ENCODE peak calls at places on chromosomes 13 and 19, in four cellular contexts. K is DND-41, L is GM23338, U is breast epithelium. F is an unnamed sample. For H3K4me1, the result is how much of the 10 kb centered on the place peaks cover.

GRCh38 chr13:51827254-51827653 is 17.7 kb downstream of the TMEM272 start:
- DNase-seq in K (no peak), U (no peak), L (no peak), F (no peak)

GRCh38 chr13:73967397-73968165 is 166.6 kb downstream of the KLF12 start:
- DNase-seq in L (no peak), K (no peak), U (no peak), F (no peak)

GRCh38 chr13:76884167-76884566 is 2.0 kb downstream of the KCTD12 start:
- DNase-seq in K (no peak), L (peak), U (peak), F (no peak)

GRCh38 chr13:106846571-106846970 is 278.6 kb upstream of the ARGLU1 start:
- DNase-seq in K (no peak), L (no peak), U (no peak), F (no peak)

GRCh38 chr19:38024991-38025716 is 118.1 kb downstream of the SIPA1L3 start:
- DNase-seq in L (peak), U (no peak), K (no peak), F (no peak)

GRCh38 chr13:50650936-50651638 is 192.4 kb downstream of the DLEU7 start:
- DNase-seq in L (no peak), K (peak), U (no peak), F (no peak)

GRCh38 chr19:6264077-6264445 is 15.7 kb downstream of the MLLT1 start:
- DNase-seq in K (no peak), U (no peak), L (no peak), F (no peak)

GRCh38 chr19:39602224-39602623 is at the start of gene LGALS13:
- DNase-seq in U (no peak), L (no peak), K (no peak), F (no peak)

GRCh38 chr13:28000567-28000966 is 12.1 kb upstream of the URAD start:
- DNase-seq in U (no peak), L (peak), K (no peak), F (no peak)

GRCh38 chr19:34786236-34786635 is 13.2 kb upstream of the ZNF599 start:
- DNase-seq in L (no peak), K (no peak), U (no peak), F (no peak)

GRCh38 chr13:97749174-97749573 is 204.3 kb upstream of the IPO5 start:
- DNase-seq in L (peak), K (no peak), U (no peak), F (no peak)

GRCh38 chr19:8638078-8638619 is 7.7 kb downstream of the NFILZ start:
- DNase-seq in K (no peak), U (no peak), L (no peak), F (no peak)

GRCh38 chr13:44719857-44720671 is 143.9 kb upstream of the TSC22D1 start:
- DNase-seq in U (peak), K (no peak), L (no peak), F (no peak)

GRCh38 chr19:35740108-35740422 is 2.2 kb downstream of the IGFLR1 start:
- DNase-seq in U (no peak), L (no peak), K (no peak), F (no peak)

GRCh38 chr13:59398661-59399060 is 765.1 kb downstream of the DIAPH3 start:
- DNase-seq in K (no peak), U (no peak), L (no peak), F (no peak)

GRCh38 chr13:72204291-72204690 is 337.3 kb upstream of the DACH1 start:
- DNase-seq in U (no peak), L (no peak), K (no peak), F (no peak)

GRCh38 chr13:113445791-113446487 is 7.3 kb downstream of the ADPRHL1 start:
- DNase-seq in L (no peak), K (peak), U (no peak), F (no peak)

GRCh38 chr13:34174671-34175145 is 356.8 kb downstream of the RFC3 start:
- DNase-seq in L (no peak), U (no peak), K (no peak), F (no peak)

GRCh38 chr19:53333071-53333465 is 481 bp upstream of the ZNF845 start:
- DNase-seq in U (peak), K (peak), L (peak), F (no peak)

GRCh38 chr19:5142725-5143097 is 173.8 kb downstream of the KDM4B start:
- DNase-seq in U (no peak), L (no peak), K (no peak), F (no peak)

GRCh38 chr13:25037057-25037813 is 58.7 kb upstream of the PABPC3 start:
- DNase-seq in L (peak), K (peak), U (no peak), F (no peak)

GRCh38 chr19:12984683-12985048 is 10.6 kb upstream of the NFIX start:
- DNase-seq in L (no peak), K (peak), U (no peak), F (no peak)

GRCh38 chr13:48236528-48237353 is 3.7 kb downstream of the ITM2B start:
- DNase-seq in K (no peak), L (no peak), U (no peak), F (no peak)

GRCh38 chr19:16496613-16496983 is 404 bp downstream of the C19orf44 start:
- DNase-seq in L (peak), U (no peak), K (no peak), F (no peak)

GRCh38 chr13:76886005-76886291 is 257 bp downstream of the KCTD12 start:
- DNase-seq in K (no peak), U (no peak), L (no peak), F (no peak)

GRCh38 chr13:48976677-48977625 is 1.2 kb downstream of the FNDC3A start:
- DNase-seq in L (no peak), K (no peak), U (no peak), F (no peak)

GRCh38 chr13:113408562-113408961 is 44.6 kb upstream of the GRTP1 start:
- DNase-seq in K (no peak), U (no peak), L (no peak), F (no peak)

DNA sequence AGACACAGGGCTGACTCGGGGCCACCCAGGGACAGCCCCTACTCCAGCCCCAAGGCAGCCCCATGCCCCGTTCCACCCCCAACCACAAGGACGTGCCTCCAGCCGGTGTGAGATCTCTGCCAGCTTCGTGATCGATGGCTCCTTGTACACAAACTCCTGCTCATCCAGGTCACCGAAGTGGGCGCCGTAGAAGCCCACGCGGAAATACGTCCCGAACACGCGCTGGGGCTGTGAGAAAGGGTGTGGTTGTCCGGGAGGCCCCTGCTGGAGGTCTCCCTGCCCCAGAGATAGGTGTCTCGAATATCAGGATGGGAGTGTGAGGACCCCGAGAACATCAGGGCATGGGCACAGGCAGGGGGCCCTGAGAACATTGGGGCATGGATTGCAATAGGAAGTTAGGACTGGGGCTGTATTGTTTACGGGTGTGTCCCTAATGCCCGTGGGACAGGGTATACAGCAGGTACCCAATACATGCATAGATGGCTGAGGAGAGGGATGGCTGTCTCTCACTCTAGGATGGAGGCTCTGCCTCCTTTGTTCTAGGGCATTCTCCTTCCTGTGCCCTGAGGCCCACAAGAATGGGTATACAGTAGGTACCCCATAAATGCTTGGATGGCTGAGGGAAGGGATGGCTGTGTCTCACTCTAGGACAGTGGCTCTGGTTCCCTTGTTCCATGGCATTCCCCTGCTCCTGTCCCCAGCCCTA is 5.3 kb upstream of the KANK2 start:
- DNase-seq in L (no peak), K (no peak), U (no peak), F (no peak)
- H3K27ac ChIP-seq in L (no peak), K (no peak), U (peak), F (no peak)

DNA sequence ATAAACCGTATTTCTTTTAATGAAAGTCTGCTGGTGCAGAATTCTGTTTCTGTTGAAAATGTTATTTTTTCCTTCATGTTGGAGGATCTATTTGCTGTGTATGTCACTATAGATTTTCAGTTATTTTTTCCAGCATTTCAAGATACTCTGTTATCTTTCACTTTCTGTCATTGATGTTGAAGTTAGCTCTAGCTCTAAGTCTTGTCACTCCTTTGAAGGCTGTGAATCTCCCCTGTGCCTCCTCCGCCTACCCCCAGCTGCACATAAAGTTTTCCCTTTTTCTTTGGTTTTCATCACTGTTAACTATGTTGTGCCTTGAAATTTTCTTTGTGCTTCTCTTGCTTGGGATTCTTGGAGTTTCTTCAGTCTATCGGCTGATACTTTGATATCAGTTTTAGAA is 20.7 kb downstream of the URI1 start:
- DNase-seq in L (no peak), U (no peak), K (no peak), F (no peak)
- H3K4me1 ChIP-seq in L (under half), U (under half), K (under half), F (under half)

GRCh38 chr13:47175172-47175806 is 278.4 kb upstream of the HTR2A start:
- DNase-seq in K (no peak), U (no peak), L (no peak), F (no peak)
- H3K27ac ChIP-seq in K (no peak), U (no peak), L (no peak), F (no peak)

GRCh38 chr19:3814648-3815047 is 28.5 kb upstream of the MATK start:
- DNase-seq in L (no peak), U (no peak), K (no peak), F (no peak)
- H3K4me1 ChIP-seq in L (under half), U (under half), K (under half), F (under half)

GRCh38 chr13:111974065-111974640 is 92.8 kb upstream of the SOX1 start:
- DNase-seq in K (no peak), U (no peak), L (no peak), F (no peak)
- H3K27ac ChIP-seq in K (no peak), U (no peak), L (no peak), F (no peak)

DNA sequence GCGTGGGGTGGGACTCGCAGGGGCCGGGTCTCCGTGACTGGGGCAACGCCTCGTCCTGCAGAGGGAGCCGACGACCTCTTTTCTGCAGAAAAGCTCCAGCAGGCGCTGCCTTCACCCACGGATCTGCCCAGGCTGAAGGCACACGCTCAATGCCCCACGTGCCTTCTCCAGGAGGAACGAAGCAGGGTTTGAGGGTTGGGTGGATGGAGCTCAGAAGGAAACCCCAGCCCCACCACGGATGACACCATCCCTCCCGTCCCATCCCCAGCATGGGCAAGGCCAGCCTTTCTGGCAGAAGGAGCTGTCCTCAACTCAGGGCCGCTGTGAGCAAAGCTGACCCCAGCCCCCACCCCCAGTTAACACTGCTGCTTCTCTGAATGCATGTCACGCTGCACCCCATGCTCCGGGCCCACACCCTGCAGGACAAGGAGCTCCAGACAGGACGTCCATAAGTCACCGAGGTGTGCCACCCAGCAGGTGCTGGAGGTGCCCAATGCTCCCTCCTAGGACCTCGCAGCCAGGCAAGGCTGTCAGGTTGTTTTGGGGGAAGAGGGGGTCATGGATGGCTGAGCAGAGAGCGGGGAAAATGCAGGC is 7.4 kb downstream of the C19orf25 start:
- DNase-seq in U (no peak), K (peak), L (no peak), F (no peak)
- H3K4me1 ChIP-seq in U (under half), K (under half), L (under half), F (under half)

GRCh38 chr13:110600261-110600819 is 15.0 kb upstream of the NAXD start:
- DNase-seq in U (no peak), K (no peak), L (no peak), F (no peak)
- H3K27ac ChIP-seq in U (no peak), K (no peak), L (no peak), F (no peak)

DNA sequence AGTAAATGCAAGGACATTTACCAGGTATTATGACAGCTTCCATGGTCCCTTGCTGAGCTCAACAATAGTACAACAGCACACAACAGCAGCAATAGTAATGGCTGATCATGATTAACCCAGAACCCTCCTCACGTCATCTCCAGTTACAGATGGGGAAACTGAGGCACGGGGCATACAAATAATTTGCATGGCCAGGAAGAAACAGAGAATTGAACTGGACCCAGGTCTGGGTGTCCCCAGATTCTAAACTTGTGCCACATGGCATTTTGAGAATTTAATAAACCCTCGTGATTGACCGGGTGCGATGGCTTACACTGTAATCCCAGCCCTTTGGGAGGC is 7.2 kb downstream of the MAST3 start:
- DNase-seq in L (no peak), U (no peak), K (no peak), F (no peak)
- H3K4me1 ChIP-seq in L (under half), U (under half), K (under half), F (under half)